ENCODE peak calls at places on chromosomes 5 and 9, in six cellular contexts. Z is left ventricle myocardium inferior, P is dorsolateral prefrontal cortex, Y is brain microvascular endothelial cell, D is bronchial epithelial cell, R is Peyer's patch. F is an unnamed sample.

GRCh38 chr9:23774266-23774665 is 51.8 kb downstream of the ELAVL2 start:
- DNase-seq in Z (no peak), P (no peak), Y (no peak), D (no peak), R (no peak), F (no peak)

GRCh38 chr9:91419222-91420191 is 4.1 kb downstream of the NFIL3 start:
- DNase-seq in Z (no peak), P (no peak), Y (peak), D (peak), R (peak), F (peak)

GRCh38 chr9:130110166-130110565 is 56.5 kb downstream of the GPR107 start:
- DNase-seq in Z (no peak), P (no peak), Y (no peak), D (no peak), R (no peak), F (no peak)

GRCh38 chr5:126449751-126450271 is 26.6 kb downstream of the GRAMD2B start:
- DNase-seq in Z (no peak), P (no peak), Y (peak), D (peak), R (peak), F (no peak)

GRCh38 chr9:94866770-94867169 is 140.3 kb downstream of the AOPEP start:
- DNase-seq in Z (no peak), P (no peak), Y (no peak), D (no peak), R (no peak), F (no peak)

GRCh38 chr9:129463477-129463876 is 157.4 kb downstream of the C9orf50 start:
- DNase-seq in Z (no peak), P (no peak), Y (no peak), D (no peak), R (no peak), F (no peak)

GRCh38 chr9:126146254-126147145 is 180.1 kb upstream of the MVB12B start:
- DNase-seq in Z (no peak), P (peak), Y (no peak), D (peak), R (peak), F (no peak)

GRCh38 chr9:98144631-98145030 is 25.6 kb upstream of the TRIM14 start:
- DNase-seq in Z (no peak), P (no peak), Y (no peak), D (no peak), R (peak), F (no peak)

GRCh38 chr5:104170906-104171305 is 608.3 kb upstream of the NUDT12 start:
- DNase-seq in Z (no peak), P (no peak), Y (no peak), D (no peak), R (no peak), F (no peak)

GRCh38 chr5:96783326-96783725 is 24.4 kb downstream of the ERAP1 start:
- DNase-seq in Z (no peak), P (no peak), Y (no peak), D (no peak), R (no peak), F (no peak)

GRCh38 chr5:93532370-93532769 is 48.6 kb downstream of the NR2F1-AS1 start:
- DNase-seq in Z (peak), P (no peak), Y (peak), D (peak), R (peak), F (peak)

GRCh38 chr5:122985954-122986721 is 50.4 kb downstream of the PPIC start:
- DNase-seq in Z (no peak), P (no peak), Y (no peak), D (no peak), R (no peak), F (no peak)

GRCh38 chr5:43555895-43556606 is 826 bp downstream of the PAIP1 start:
- DNase-seq in Z (peak), P (peak), Y (peak), D (peak), R (peak), F (peak)

GRCh38 chr5:10987881-10988504 is 227.0 kb upstream of the DAP start:
- DNase-seq in Z (peak), P (peak), Y (peak), D (peak), R (peak), F (peak)

GRCh38 chr9:13267743-13268142 is 11.7 kb downstream of the MPDZ start:
- DNase-seq in Z (no peak), P (no peak), Y (peak), D (peak), R (no peak), F (no peak)

GRCh38 chr9:28004900-28005299 is 431.6 kb upstream of the C9orf72 start:
- DNase-seq in Z (no peak), P (no peak), Y (no peak), D (no peak), R (no peak), F (no peak)

GRCh38 chr5:35031276-35031675 is 16.5 kb downstream of the AGXT2 start:
- DNase-seq in Z (no peak), P (no peak), Y (no peak), D (no peak), R (no peak), F (no peak)

GRCh38 chr9:72557549-72557948 is 36.1 kb downstream of the TMC1 start:
- DNase-seq in Z (no peak), P (no peak), Y (peak), D (peak), R (peak), F (peak)

GRCh38 chr9:93905473-93906133 is 49.6 kb downstream of the BARX1 start:
- DNase-seq in Z (no peak), P (peak), Y (no peak), D (no peak), R (no peak), F (no peak)

GRCh38 chr9:121662896-121663580 is 11.6 kb downstream of the DAB2IP start:
- DNase-seq in Z (no peak), P (no peak), Y (no peak), D (no peak), R (no peak), F (no peak)

GRCh38 chr9:131394464-131395026 is 659 bp downstream of the PRRC2B start:
- DNase-seq in Z (peak), P (no peak), Y (no peak), D (no peak), R (peak), F (no peak)

DNA sequence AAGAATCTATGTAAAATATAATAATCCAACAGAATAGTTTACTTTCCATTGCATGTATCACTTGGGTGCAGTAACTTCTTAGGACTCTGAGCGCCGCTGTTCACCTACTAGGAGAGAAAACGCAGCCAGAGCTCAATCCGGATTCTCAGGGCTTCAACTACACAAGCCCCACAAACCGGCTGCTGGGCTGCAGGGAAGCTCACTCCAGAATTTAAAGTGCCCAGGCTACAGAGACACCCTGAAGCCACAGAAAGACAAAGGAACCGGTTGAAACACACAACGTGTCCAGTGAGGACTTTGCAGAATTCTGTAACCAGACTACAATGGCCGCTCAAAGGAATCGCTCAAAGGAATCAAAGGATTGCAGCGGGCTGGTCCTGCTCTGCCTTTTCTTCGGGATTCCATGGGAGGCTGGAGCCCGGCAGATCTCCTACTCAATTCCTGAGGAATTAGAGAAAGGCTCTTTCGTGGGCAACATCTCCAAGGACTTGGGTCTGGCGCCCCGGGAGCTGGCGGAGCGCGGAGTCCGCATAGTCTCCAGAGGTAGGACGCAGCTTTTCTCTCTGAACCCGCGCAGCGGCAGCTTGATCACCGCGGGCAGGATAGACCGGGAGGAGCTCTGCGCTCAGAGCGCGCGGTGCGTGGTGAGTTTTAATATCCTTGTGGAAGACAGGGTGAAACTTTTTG is at the start of gene PCDHGA10:
- DNase-seq in Z (no peak), P (no peak), Y (peak), D (peak), R (peak), F (no peak)
- TF ChIP-seq CTCF in Z (peak), P (peak), Y (peak), D (peak), R (peak), F (no peak)

GRCh38 chr5:129460951-129461815 is 1.1 kb downstream of the ADAMTS19 start:
- DNase-seq in Z (peak), P (peak), Y (no peak), D (peak), R (peak), F (no peak)
- TF ChIP-seq CTCF in Z (peak), P (peak), Y (peak), D (peak), R (peak), F (no peak)

GRCh38 chr5:50655067-50655809 is 11.2 kb upstream of the PARP8 start:
- DNase-seq in Z (no peak), P (no peak), Y (no peak), D (no peak), R (no peak), F (no peak)
- TF ChIP-seq CTCF in Z (no peak), P (no peak), Y (no peak), D (no peak), R (no peak), F (no peak)

DNA sequence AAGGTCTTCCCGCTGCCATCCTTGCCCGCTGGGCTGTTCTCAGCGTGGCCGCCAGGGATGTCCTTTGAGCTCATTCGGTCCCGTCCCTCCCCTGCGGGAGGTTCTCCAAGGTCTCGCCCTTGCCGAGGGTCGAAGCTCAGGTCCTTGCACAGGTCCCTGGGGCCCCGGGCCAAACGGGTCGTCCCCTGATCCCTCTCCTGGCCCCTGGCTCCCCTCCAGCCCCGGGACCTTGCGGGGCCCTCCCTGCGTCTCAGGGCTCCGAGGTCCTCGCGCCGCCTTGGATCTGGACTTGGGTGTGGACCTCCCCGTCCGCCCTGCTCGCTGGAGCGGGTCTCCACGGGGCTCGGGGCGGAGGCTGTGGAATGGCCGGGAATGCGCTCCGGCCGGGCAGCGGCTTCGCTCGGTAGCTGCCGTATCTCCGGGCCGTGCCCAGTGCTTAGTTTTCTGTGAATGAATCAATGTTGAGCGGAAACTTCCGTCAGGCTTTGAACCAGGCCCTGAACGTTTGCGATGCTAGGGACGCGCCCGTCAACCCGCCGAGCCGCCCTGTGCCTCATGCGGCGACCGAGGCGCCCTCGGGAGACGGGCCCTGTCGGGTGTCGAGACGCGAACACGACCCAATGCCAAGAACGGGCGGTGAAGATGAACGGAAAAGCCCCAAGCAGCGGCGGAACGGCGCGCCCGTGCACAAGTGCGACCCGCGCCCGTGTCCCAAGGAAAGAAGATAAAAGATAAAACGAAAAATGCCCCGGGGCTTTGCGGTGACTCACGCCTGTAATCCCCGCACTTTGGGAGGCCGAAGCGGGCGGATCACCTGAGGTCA is 779 bp downstream of the RNU6ATAC start:
- DNase-seq in Z (peak), P (peak), Y (no peak), D (peak), R (peak), F (peak)
- TF ChIP-seq CTCF in Z (peak), P (peak), Y (peak), D (peak), R (peak), F (peak)

DNA sequence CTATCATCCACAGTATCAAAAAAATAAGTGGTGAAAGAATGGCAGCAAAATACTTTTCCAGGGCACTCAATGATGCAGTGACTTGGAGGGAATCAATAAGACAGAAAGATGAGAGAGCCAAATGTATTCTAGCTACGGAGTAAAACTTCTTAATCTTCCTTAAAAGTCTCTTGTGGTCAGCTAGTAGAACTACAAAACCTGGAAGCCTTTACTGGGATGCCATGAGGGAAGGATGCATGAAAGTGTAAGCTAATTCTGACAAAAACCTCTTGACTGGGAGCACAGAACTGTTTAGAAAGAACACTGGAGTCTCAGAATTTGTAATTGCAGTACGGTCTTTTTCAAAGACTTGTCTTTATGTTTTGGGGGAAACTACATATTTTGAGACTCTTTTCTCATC is 432.8 kb upstream of the PTPRD start:
- DNase-seq in Z (no peak), P (no peak), Y (no peak), D (no peak), R (no peak), F (no peak)
- TF ChIP-seq CTCF in Z (no peak), P (no peak), Y (no peak), D (no peak), R (no peak), F (no peak)

GRCh38 chr5:64347308-64347707 is 158.5 kb upstream of the RGS7BP start:
- DNase-seq in Z (no peak), P (no peak), Y (peak), D (peak), R (no peak), F (no peak)
- TF ChIP-seq CTCF in Z (no peak), P (no peak), Y (no peak), D (peak), R (no peak), F (no peak)

DNA sequence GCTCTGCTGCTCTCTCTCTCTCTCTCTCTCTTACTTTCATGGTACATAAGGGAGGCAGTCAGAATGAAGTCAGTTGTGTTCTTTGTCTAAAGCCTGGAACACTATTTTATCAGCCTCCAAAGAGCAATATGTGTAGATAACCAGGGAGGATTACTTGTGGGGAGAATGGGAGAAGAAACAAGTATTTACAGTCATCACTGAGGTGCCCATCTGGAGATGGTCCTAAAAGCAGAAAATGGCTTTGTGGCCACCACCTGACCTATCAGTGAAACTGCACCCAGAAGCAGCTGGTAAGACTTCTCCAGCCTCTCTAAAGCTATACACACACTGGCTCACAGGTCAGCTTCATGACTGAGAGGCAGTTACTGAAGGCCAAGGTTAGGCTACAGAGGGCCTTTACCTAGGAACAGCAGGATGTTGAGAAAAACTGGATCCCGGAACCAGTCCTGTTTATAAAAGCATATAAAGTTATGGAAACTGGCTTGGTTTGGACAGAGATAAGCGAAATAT is 75.1 kb downstream of the MRPS27 start:
- DNase-seq in Z (no peak), P (no peak), Y (peak), D (peak), R (no peak), F (no peak)
- TF ChIP-seq CTCF in Z (peak), P (peak), Y (peak), D (peak), R (peak), F (no peak)

DNA sequence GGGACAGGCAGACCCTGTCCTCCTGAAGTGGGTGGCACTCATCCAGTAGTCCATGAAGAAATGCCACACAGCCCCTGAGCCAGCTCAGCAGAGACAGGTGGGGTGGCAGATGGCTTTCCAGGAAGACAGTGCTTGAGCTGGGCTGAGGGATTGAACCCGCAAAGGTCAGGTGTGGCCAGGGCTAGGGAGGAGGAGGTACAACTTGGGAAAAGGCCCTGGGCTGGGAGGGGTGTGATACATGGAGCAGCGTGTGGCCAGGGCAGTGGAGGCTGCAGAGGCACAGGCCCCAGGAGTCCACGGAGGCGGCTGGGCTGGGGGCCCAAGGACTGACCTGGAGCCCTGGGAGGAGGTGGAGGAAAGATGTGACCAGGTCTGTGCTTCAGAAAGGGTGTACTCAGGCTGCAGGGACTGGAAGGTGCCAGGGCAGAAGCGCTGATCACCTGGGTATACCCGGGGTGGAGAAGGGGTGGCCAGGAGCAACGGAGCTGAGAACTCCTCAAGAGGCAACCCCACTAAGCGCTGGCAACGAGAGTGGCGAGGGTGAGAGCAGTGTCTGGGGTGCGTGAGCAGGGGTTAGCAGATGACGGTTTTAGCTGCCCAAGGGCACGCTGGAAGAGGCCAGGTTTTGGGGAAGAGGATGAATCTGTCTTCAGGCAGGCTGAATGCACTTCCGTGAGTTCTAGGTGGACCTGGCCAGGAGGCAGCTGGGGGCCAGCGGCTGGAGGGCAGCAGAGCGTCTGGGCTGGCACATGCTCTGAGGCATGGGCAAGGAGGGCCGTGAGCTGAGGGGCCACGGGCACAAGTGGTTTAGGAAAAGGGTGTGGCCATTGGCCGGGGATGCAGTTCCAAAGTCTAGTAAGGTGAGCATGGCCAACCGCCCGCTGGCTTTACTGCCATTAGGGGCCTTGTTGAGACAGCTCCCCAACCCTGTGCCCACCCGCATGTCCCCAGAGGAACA is 3.9 kb upstream of the RABL6 start:
- DNase-seq in Z (no peak), P (peak), Y (no peak), D (no peak), R (no peak), F (no peak)
- TF ChIP-seq CTCF in Z (no peak), P (no peak), Y (no peak), D (no peak), R (no peak), F (no peak)

GRCh38 chr5:139193928-139194327 is 4.2 kb downstream of the SIL1 start:
- DNase-seq in Z (no peak), P (no peak), Y (no peak), D (no peak), R (no peak), F (no peak)
- TF ChIP-seq CTCF in Z (no peak), P (no peak), Y (peak), D (peak), R (peak), F (no peak)

F was measured in omental fat pad.